ENCODE peak calls at places on chromosomes 1 and 21, in seven cellular contexts. W is heart right ventricle, V is aorta, E is PC-9, K is tibial nerve, T is coronary artery, B is astrocyte of the cerebellum. P is an unnamed sample.

GRCh38 chr21:25639922-25640670 is 1.0 kb downstream of the JAM2 start:
- DNase-seq in W (peak; percentile 34), V (peak; percentile 50), E (no peak), K (peak; percentile 25), T (no peak), B (no peak), P (no peak)

GRCh38 chr21:37710555-37711293 is 205.5 kb downstream of the KCNJ6 start:
- DNase-seq in W (peak; percentile 15), V (no peak), E (no peak), K (no peak), T (no peak), B (no peak), P (peak; percentile 9)

GRCh38 chr1:164702216-164702615 is 143.2 kb downstream of the PBX1 start:
- DNase-seq in W (no peak), V (no peak), E (no peak), K (no peak), T (no peak), B (no peak), P (no peak)

GRCh38 chr1:41690331-41690730 is 205.8 kb upstream of the EDN2 start:
- DNase-seq in W (no peak), V (no peak), E (no peak), K (no peak), T (no peak), B (no peak), P (no peak)

GRCh38 chr1:237045278-237046016 is 3.5 kb downstream of the RYR2 start:
- DNase-seq in W (no peak), V (no peak), E (no peak), K (no peak), T (no peak), B (no peak), P (no peak)

GRCh38 chr1:245156736-245157505 is 2.1 kb downstream of the KIF26B start:
- DNase-seq in W (no peak), V (no peak), E (no peak), K (no peak), T (no peak), B (peak; percentile 37), P (no peak)

GRCh38 chr21:46000182-46000730 is 18.7 kb downstream of the COL6A1 start:
- DNase-seq in W (peak; percentile 11), V (peak; percentile 39), E (no peak), K (no peak), T (peak; percentile 71), B (no peak), P (no peak)

GRCh38 chr1:167663002-167663772 is 33.2 kb downstream of the RCSD1 start:
- DNase-seq in W (peak; percentile 57), V (no peak), E (peak; percentile 47), K (no peak), T (no peak), B (no peak), P (peak; percentile 58)

GRCh38 chr1:18693256-18694098 is 62.8 kb downstream of the PAX7 start:
- DNase-seq in W (no peak), V (no peak), E (no peak), K (no peak), T (no peak), B (no peak), P (peak; percentile 36)

GRCh38 chr1:38941527-38942019 is at the start of gene RHBDL2:
- DNase-seq in W (peak; percentile 72), V (peak; percentile 67), E (peak; percentile 87), K (no peak), T (peak; percentile 76), B (no peak), P (no peak)

GRCh38 chr21:45372732-45373355 is 32.1 kb upstream of the COL18A1 start:
- DNase-seq in W (peak; percentile 1), V (peak; percentile 28), E (peak; percentile 41), K (no peak), T (no peak), B (no peak), P (no peak)

GRCh38 chr1:36752891-36753361 is 270.2 kb upstream of the CSF3R start:
- DNase-seq in W (no peak), V (no peak), E (no peak), K (no peak), T (no peak), B (no peak), P (no peak)

GRCh38 chr21:45528981-45529784 is 13.1 kb downstream of the SLC19A1 start:
- DNase-seq in W (peak; percentile 3), V (peak; percentile 52), E (no peak), K (no peak), T (no peak), B (no peak), P (no peak)

GRCh38 chr1:20355828-20356735 is 65.4 kb downstream of the VWA5B1 start:
- DNase-seq in W (no peak), V (no peak), E (peak; percentile 83), K (no peak), T (no peak), B (no peak), P (no peak)

GRCh38 chr1:240608707-240609106 is 3.2 kb downstream of the GREM2 start:
- DNase-seq in W (no peak), V (no peak), E (no peak), K (no peak), T (no peak), B (no peak), P (no peak)

GRCh38 chr1:159185121-159185520 is 13.7 kb downstream of the CADM3 start:
- DNase-seq in W (no peak), V (no peak), E (no peak), K (no peak), T (no peak), B (no peak), P (no peak)

GRCh38 chr1:64861611-64862010 is 104.7 kb downstream of the JAK1 start:
- DNase-seq in W (no peak), V (no peak), E (peak; percentile 47), K (no peak), T (no peak), B (no peak), P (no peak)

GRCh38 chr1:208980590-208980989 is 602.9 kb upstream of the CAMK1G start:
- DNase-seq in W (no peak), V (no peak), E (no peak), K (no peak), T (no peak), B (no peak), P (no peak)

GRCh38 chr1:198929111-198929604 is 290.3 kb downstream of the PTPRC start:
- DNase-seq in W (no peak), V (no peak), E (no peak), K (no peak), T (no peak), B (no peak), P (no peak)

GRCh38 chr1:204345425-204345824 is 14.3 kb downstream of the PLEKHA6 start:
- DNase-seq in W (no peak), V (no peak), E (no peak), K (no peak), T (no peak), B (no peak), P (no peak)

GRCh38 chr21:41831453-41831831 is 47.7 kb downstream of the PRDM15 start:
- DNase-seq in W (no peak), V (peak; percentile 26), E (no peak), K (no peak), T (no peak), B (no peak), P (no peak)

GRCh38 chr1:155326020-155326526 is 5.4 kb downstream of the RUSC1 start:
- DNase-seq in W (no peak), V (peak; percentile 15), E (no peak), K (no peak), T (no peak), B (no peak), P (no peak)

GRCh38 chr1:155324717-155325595 is 4.3 kb downstream of the RUSC1 start:
- DNase-seq in W (peak; percentile 55), V (peak; percentile 73), E (peak; percentile 70), K (no peak), T (peak; percentile 83), B (no peak), P (no peak)

GRCh38 chr1:155324041-155324716 is 3.5 kb downstream of the RUSC1 start:
- DNase-seq in W (peak; percentile 94), V (peak; percentile 98), E (peak; percentile 96), K (peak; percentile 93), T (peak; percentile 98), B (peak; percentile 80), P (peak; percentile 87)

GRCh38 chr1:155326659-155327058 is 6.0 kb downstream of the RUSC1 start:
- DNase-seq in W (no peak), V (peak; percentile 46), E (no peak), K (no peak), T (no peak), B (no peak), P (no peak)

GRCh38 chr1:155325596-155325893 is 4.9 kb downstream of the RUSC1 start:
- DNase-seq in W (no peak), V (no peak), E (no peak), K (no peak), T (no peak), B (no peak), P (no peak)
- H3K4me3 ChIP-seq in W (peak overlapping the region; percentile 85), V (no peak overlapping the region), E (peak overlapping the region; percentile 96), K (peak overlapping the region; percentile 70), T (peak overlapping the region; percentile 87), B (peak overlapping the region; percentile 85), P (peak overlapping the region; percentile 93)

DNA sequence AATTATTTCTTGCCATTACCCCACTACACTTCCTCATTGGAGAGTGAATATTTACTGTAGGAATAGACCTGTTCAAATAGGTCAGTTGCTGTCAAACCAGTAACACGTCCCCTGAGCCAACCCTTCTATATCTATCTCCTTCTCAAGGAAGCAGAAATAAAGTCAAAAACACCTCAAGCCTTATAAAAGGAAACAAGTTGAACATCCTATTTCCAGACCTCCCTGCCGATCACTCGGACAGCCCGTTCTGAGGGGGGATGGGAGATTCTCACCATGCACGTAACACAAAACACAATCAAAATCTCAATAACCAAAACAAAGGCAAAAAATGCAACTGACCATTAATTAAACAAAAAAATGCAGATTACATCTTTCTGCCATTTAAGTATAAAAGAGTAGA is 121.5 kb upstream of the KRTAP19-8 start:
- DNase-seq in W (no peak), V (no peak), E (no peak), K (no peak), T (no peak), B (no peak), P (no peak)
- H3K4me3 ChIP-seq in W (no peak overlapping the region), V (no peak overlapping the region), E (no peak overlapping the region), K (peak overlapping the region; percentile 42), T (no peak overlapping the region), B (no peak overlapping the region), P (no peak overlapping the region)

DNA sequence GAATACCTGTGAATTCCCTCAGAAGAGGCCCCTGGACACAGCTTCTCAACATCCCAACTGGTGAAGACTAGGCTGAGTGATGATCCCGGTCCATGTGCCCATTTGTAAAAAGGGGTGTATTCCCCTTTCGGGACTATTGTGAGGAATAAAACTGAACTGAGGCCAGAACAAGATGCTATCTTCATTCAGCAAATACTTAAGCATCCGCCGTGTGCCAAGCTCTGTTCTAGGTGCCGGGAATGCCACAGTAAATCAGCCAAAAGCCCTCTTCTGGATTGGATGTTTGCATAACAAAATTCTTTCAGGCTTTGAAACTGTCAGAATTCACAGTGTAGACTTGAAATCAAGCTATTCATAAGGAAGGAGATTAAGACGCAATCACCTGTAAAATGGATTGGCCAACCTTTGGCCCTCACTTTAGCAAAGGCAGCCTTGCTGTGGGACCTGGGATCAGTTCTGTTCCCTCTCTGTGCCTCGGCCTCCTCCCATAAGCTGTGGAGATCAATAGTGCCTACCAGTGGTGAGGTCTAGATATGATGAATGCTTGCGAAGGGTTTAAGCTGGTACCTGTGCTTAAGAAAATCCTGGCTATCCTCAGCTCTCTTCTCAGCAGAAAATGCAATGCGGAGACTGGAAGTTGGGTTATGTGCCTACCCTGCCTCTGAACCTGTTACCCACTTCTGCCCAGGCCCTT is 1.8 kb downstream of the ALPL start:
- DNase-seq in W (no peak), V (no peak), E (no peak), K (no peak), T (no peak), B (no peak), P (no peak)
- H3K4me3 ChIP-seq in W (no peak overlapping the region), V (no peak overlapping the region), E (no peak overlapping the region), K (no peak overlapping the region), T (no peak overlapping the region), B (no peak overlapping the region), P (no peak overlapping the region)

GRCh38 chr1:223700942-223701637 is 11.2 kb upstream of the CAPN2 start:
- DNase-seq in W (no peak), V (peak; percentile 85), E (peak; percentile 91), K (no peak), T (peak; percentile 86), B (peak; percentile 92), P (peak; percentile 91)
- H3K4me3 ChIP-seq in W (no peak overlapping the region), V (no peak overlapping the region), E (peak overlapping the region; percentile 47), K (no peak overlapping the region), T (peak overlapping the region; percentile 22), B (no peak overlapping the region), P (peak overlapping the region; percentile 22)

P was measured in skeletal muscle cell.